ENCODE peak calls at places on chromosomes 7 and 10, in six cellular contexts. One of them, this sample, is unnamed.

GRCh38 chr10:110421512-110422138 is 76.1 kb upstream of the DUSP5 start:
- DNase-seq in A549: no peak
- DNase-seq in foreskin fibroblast: no peak
- DNase-seq in hepatocyte: no peak
- DNase-seq in AG09309: no peak
- DNase-seq in CD8-positive, alpha-beta memory T cell: no peak
- DNase-seq in this sample: no peak

GRCh38 chr7:99201027-99201426 is 6.9 kb downstream of the KPNA7 start:
- DNase-seq in A549: peak; percentile 53
- DNase-seq in foreskin fibroblast: peak; percentile 81
- DNase-seq in hepatocyte: peak; percentile 66
- DNase-seq in AG09309: peak; percentile 54
- DNase-seq in CD8-positive, alpha-beta memory T cell: no peak
- DNase-seq in this sample: peak; percentile 83

GRCh38 chr10:20492447-20492846 is 404.7 kb downstream of the NEBL start:
- DNase-seq in A549: peak; percentile 1
- DNase-seq in foreskin fibroblast: no peak
- DNase-seq in hepatocyte: peak; percentile 33
- DNase-seq in AG09309: no peak
- DNase-seq in CD8-positive, alpha-beta memory T cell: no peak
- DNase-seq in this sample: no peak

GRCh38 chr7:36165059-36165458 is 12.0 kb downstream of the EEPD1 start:
- DNase-seq in A549: no peak
- DNase-seq in foreskin fibroblast: no peak
- DNase-seq in hepatocyte: peak; percentile 30
- DNase-seq in AG09309: peak; percentile 11
- DNase-seq in CD8-positive, alpha-beta memory T cell: no peak
- DNase-seq in this sample: peak; percentile 29

GRCh38 chr7:43302211-43302711 is 189.8 kb downstream of the HECW1 start:
- DNase-seq in A549: no peak
- DNase-seq in foreskin fibroblast: peak; percentile 51
- DNase-seq in hepatocyte: peak; percentile 75
- DNase-seq in AG09309: no peak
- DNase-seq in CD8-positive, alpha-beta memory T cell: no peak
- DNase-seq in this sample: peak; percentile 73

GRCh38 chr10:86813101-86813500 is 56.7 kb downstream of the BMPR1A start:
- DNase-seq in A549: no peak
- DNase-seq in foreskin fibroblast: peak; percentile 9
- DNase-seq in hepatocyte: no peak
- DNase-seq in AG09309: no peak
- DNase-seq in CD8-positive, alpha-beta memory T cell: no peak
- DNase-seq in this sample: no peak

GRCh38 chr7:66741-67140 is 125.6 kb upstream of the FAM20C start:
- DNase-seq in A549: no peak
- DNase-seq in foreskin fibroblast: no peak
- DNase-seq in hepatocyte: no peak
- DNase-seq in AG09309: no peak
- DNase-seq in CD8-positive, alpha-beta memory T cell: no peak
- DNase-seq in this sample: no peak

GRCh38 chr7:38880035-38880434 is 29.0 kb downstream of the VPS41 start:
- DNase-seq in A549: no peak
- DNase-seq in foreskin fibroblast: no peak
- DNase-seq in hepatocyte: no peak
- DNase-seq in AG09309: no peak
- DNase-seq in CD8-positive, alpha-beta memory T cell: no peak
- DNase-seq in this sample: no peak

GRCh38 chr7:132771301-132771730 is 195.0 kb upstream of the PLXNA4 start:
- DNase-seq in A549: no peak
- DNase-seq in foreskin fibroblast: no peak
- DNase-seq in hepatocyte: no peak
- DNase-seq in AG09309: no peak
- DNase-seq in CD8-positive, alpha-beta memory T cell: no peak
- DNase-seq in this sample: no peak

GRCh38 chr7:157445956-157446295 is 109.1 kb downstream of the DNAJB6 start:
- DNase-seq in A549: no peak
- DNase-seq in foreskin fibroblast: no peak
- DNase-seq in hepatocyte: no peak
- DNase-seq in AG09309: no peak
- DNase-seq in CD8-positive, alpha-beta memory T cell: no peak
- DNase-seq in this sample: no peak

GRCh38 chr7:73342645-73343044 is 14.7 kb downstream of the FKBP6 start:
- DNase-seq in A549: peak; percentile 67
- DNase-seq in foreskin fibroblast: peak; percentile 64
- DNase-seq in hepatocyte: peak; percentile 73
- DNase-seq in AG09309: no peak
- DNase-seq in CD8-positive, alpha-beta memory T cell: no peak
- DNase-seq in this sample: peak; percentile 68

GRCh38 chr10:131575877-131576276 is 264.4 kb upstream of the TCERG1L start:
- DNase-seq in A549: no peak
- DNase-seq in foreskin fibroblast: no peak
- DNase-seq in hepatocyte: no peak
- DNase-seq in AG09309: no peak
- DNase-seq in CD8-positive, alpha-beta memory T cell: no peak
- DNase-seq in this sample: no peak

GRCh38 chr7:33357846-33358245 is 228.5 kb downstream of the BBS9 start:
- DNase-seq in A549: no peak
- DNase-seq in foreskin fibroblast: no peak
- DNase-seq in hepatocyte: no peak
- DNase-seq in AG09309: no peak
- DNase-seq in CD8-positive, alpha-beta memory T cell: no peak
- DNase-seq in this sample: no peak

GRCh38 chr10:82866424-82867020 is 991.5 kb downstream of the NRG3 start:
- DNase-seq in A549: no peak
- DNase-seq in foreskin fibroblast: peak; percentile 20
- DNase-seq in hepatocyte: no peak
- DNase-seq in AG09309: peak; percentile 35
- DNase-seq in CD8-positive, alpha-beta memory T cell: no peak
- DNase-seq in this sample: no peak

GRCh38 chr10:84244651-84245270 is at the start of gene RGR:
- DNase-seq in A549: no peak
- DNase-seq in foreskin fibroblast: no peak
- DNase-seq in hepatocyte: no peak
- DNase-seq in AG09309: no peak
- DNase-seq in CD8-positive, alpha-beta memory T cell: no peak
- DNase-seq in this sample: no peak

GRCh38 chr10:2083591-2083990 is 346.3 kb upstream of the ADARB2 start:
- DNase-seq in A549: no peak
- DNase-seq in foreskin fibroblast: no peak
- DNase-seq in hepatocyte: no peak
- DNase-seq in AG09309: no peak
- DNase-seq in CD8-positive, alpha-beta memory T cell: no peak
- DNase-seq in this sample: no peak

GRCh38 chr7:64884913-64885370 is 18.1 kb upstream of the ZNF273 start:
- DNase-seq in A549: no peak
- DNase-seq in foreskin fibroblast: no peak
- DNase-seq in hepatocyte: no peak
- DNase-seq in AG09309: no peak
- DNase-seq in CD8-positive, alpha-beta memory T cell: no peak
- DNase-seq in this sample: no peak

GRCh38 chr7:158265743-158266080 is 321.9 kb downstream of the PTPRN2 start:
- DNase-seq in A549: no peak
- DNase-seq in foreskin fibroblast: no peak
- DNase-seq in hepatocyte: no peak
- DNase-seq in AG09309: no peak
- DNase-seq in CD8-positive, alpha-beta memory T cell: peak; percentile 23
- DNase-seq in this sample: no peak

GRCh38 chr7:111083423-111083822 is 7.5 kb upstream of the LRRN3 start:
- DNase-seq in A549: no peak
- DNase-seq in foreskin fibroblast: peak; percentile 33
- DNase-seq in hepatocyte: no peak
- DNase-seq in AG09309: peak; percentile 64
- DNase-seq in CD8-positive, alpha-beta memory T cell: peak; percentile 70
- DNase-seq in this sample: peak; percentile 75

GRCh38 chr7:113796557-113796956 is 122.3 kb downstream of the PPP1R3A start:
- DNase-seq in A549: no peak
- DNase-seq in foreskin fibroblast: peak; percentile 86
- DNase-seq in hepatocyte: no peak
- DNase-seq in AG09309: peak; percentile 68
- DNase-seq in CD8-positive, alpha-beta memory T cell: no peak
- DNase-seq in this sample: peak; percentile 95

GRCh38 chr10:19659920-19660655 is 156.1 kb upstream of the PLXDC2 start:
- DNase-seq in A549: no peak
- DNase-seq in foreskin fibroblast: no peak
- DNase-seq in hepatocyte: no peak
- DNase-seq in AG09309: no peak
- DNase-seq in CD8-positive, alpha-beta memory T cell: no peak
- DNase-seq in this sample: peak; percentile 51

GRCh38 chr10:86644412-86645110 is 9.8 kb upstream of the OPN4 start:
- DNase-seq in A549: no peak
- DNase-seq in foreskin fibroblast: no peak
- DNase-seq in hepatocyte: no peak
- DNase-seq in AG09309: no peak
- DNase-seq in CD8-positive, alpha-beta memory T cell: no peak
- DNase-seq in this sample: peak; percentile 37

GRCh38 chr10:30997536-30998252 is 34.0 kb downstream of the ZNF438 start:
- DNase-seq in A549: no peak
- DNase-seq in foreskin fibroblast: no peak
- DNase-seq in hepatocyte: no peak
- DNase-seq in AG09309: no peak
- DNase-seq in CD8-positive, alpha-beta memory T cell: no peak
- DNase-seq in this sample: no peak

GRCh38 chr10:30993155-30993554 is 38.5 kb downstream of the ZNF438 start:
- DNase-seq in A549: no peak
- DNase-seq in foreskin fibroblast: no peak
- DNase-seq in hepatocyte: no peak
- DNase-seq in AG09309: no peak
- DNase-seq in CD8-positive, alpha-beta memory T cell: no peak
- DNase-seq in this sample: no peak

GRCh38 chr10:30996481-30996980 is 35.1 kb downstream of the ZNF438 start:
- DNase-seq in A549: no peak
- DNase-seq in foreskin fibroblast: no peak
- DNase-seq in hepatocyte: no peak
- DNase-seq in AG09309: no peak
- DNase-seq in CD8-positive, alpha-beta memory T cell: no peak
- DNase-seq in this sample: no peak

GRCh38 chr10:30992671-30993070 is 39.0 kb downstream of the ZNF438 start:
- DNase-seq in A549: no peak
- DNase-seq in foreskin fibroblast: no peak
- DNase-seq in hepatocyte: no peak
- DNase-seq in AG09309: no peak
- DNase-seq in CD8-positive, alpha-beta memory T cell: no peak
- DNase-seq in this sample: no peak

DNA sequence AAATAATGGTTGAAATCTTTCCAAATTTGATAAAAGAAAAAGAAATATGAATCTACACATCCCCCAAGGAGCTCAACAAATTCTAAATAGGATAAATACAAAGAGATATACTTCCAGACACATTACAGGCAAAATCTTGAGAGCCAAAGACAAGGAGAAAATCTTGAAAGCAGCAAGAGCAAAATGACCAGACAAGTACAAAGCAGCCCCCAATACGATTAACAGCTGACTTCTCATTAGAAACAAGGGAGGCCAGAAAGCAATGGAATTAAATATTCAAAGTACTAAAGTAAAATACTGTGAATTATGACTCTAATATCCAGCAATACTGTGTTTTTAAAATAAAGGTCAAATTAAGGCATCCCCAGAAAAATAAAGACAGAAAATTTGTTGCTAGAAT is 36.6 kb downstream of the ZNF438 start:
- DNase-seq in A549: no peak
- DNase-seq in foreskin fibroblast: no peak
- DNase-seq in hepatocyte: no peak
- DNase-seq in AG09309: no peak
- DNase-seq in CD8-positive, alpha-beta memory T cell: no peak
- DNase-seq in this sample: no peak
- H3K4me3 ChIP-seq in A549: no peak overlapping the region
- H3K4me3 ChIP-seq in foreskin fibroblast: no peak overlapping the region
- H3K4me3 ChIP-seq in hepatocyte: no peak overlapping the region
- H3K4me3 ChIP-seq in AG09309: no peak overlapping the region
- H3K4me3 ChIP-seq in CD8-positive, alpha-beta memory T cell: no peak overlapping the region
- H3K4me3 ChIP-seq in this sample: no peak overlapping the region

GRCh38 chr10:100333106-100333505 is 3.1 kb upstream of the PKD2L1 start:
- DNase-seq in A549: no peak
- DNase-seq in foreskin fibroblast: no peak
- DNase-seq in hepatocyte: no peak
- DNase-seq in AG09309: no peak
- DNase-seq in CD8-positive, alpha-beta memory T cell: no peak
- DNase-seq in this sample: no peak

GRCh38 chr10:100327007-100327700 is 2.9 kb downstream of the PKD2L1 start:
- DNase-seq in A549: no peak
- DNase-seq in foreskin fibroblast: no peak
- DNase-seq in hepatocyte: no peak
- DNase-seq in AG09309: no peak
- DNase-seq in CD8-positive, alpha-beta memory T cell: no peak
- DNase-seq in this sample: no peak

GRCh38 chr10:100328198-100328597 is 1.8 kb downstream of the PKD2L1 start:
- DNase-seq in A549: no peak
- DNase-seq in foreskin fibroblast: no peak
- DNase-seq in hepatocyte: no peak
- DNase-seq in AG09309: no peak
- DNase-seq in CD8-positive, alpha-beta memory T cell: no peak
- DNase-seq in this sample: no peak

GRCh38 chr10:100327701-100328009 is 2.4 kb downstream of the PKD2L1 start:
- DNase-seq in A549: no peak
- DNase-seq in foreskin fibroblast: no peak
- DNase-seq in hepatocyte: no peak
- DNase-seq in AG09309: no peak
- DNase-seq in CD8-positive, alpha-beta memory T cell: no peak
- DNase-seq in this sample: no peak

DNA sequence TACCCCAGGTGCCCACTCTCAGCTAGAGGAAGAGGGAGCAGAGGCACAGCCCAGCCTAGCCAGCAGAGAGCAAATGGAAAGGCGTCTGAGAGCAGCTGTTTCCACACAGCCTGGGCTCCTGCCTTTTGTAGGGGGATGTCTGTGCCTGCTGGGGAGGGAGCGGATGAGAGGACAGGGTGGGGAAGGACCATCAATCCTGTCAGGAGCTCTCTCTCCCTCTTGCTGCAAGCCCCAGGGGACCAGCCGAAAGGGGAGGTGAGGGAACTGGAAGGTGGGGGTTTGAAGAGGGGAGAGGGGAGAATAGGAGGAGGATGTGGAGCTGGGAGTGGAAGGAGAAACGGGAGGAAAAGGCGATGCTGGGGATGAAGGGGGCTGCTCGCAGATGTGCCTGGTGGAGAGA is at the start of gene PKD2L1:
- DNase-seq in A549: no peak
- DNase-seq in foreskin fibroblast: no peak
- DNase-seq in hepatocyte: no peak
- DNase-seq in AG09309: no peak
- DNase-seq in CD8-positive, alpha-beta memory T cell: no peak
- DNase-seq in this sample: no peak
- H3K4me3 ChIP-seq in A549: no peak within 1 kb of the TSS
- H3K4me3 ChIP-seq in foreskin fibroblast: no peak within 1 kb of the TSS
- H3K4me3 ChIP-seq in hepatocyte: no peak within 1 kb of the TSS
- H3K4me3 ChIP-seq in AG09309: no peak within 1 kb of the TSS
- H3K4me3 ChIP-seq in CD8-positive, alpha-beta memory T cell: no peak within 1 kb of the TSS
- H3K4me3 ChIP-seq in this sample: no peak within 1 kb of the TSS

GRCh38 chr10:5504146-5505072 is 5.0 kb upstream of the CALML5 start:
- DNase-seq in A549: no peak
- DNase-seq in foreskin fibroblast: no peak
- DNase-seq in hepatocyte: no peak
- DNase-seq in AG09309: no peak
- DNase-seq in CD8-positive, alpha-beta memory T cell: peak; percentile 33
- DNase-seq in this sample: no peak
- H3K4me3 ChIP-seq in A549: no peak overlapping the region
- H3K4me3 ChIP-seq in foreskin fibroblast: no peak overlapping the region
- H3K4me3 ChIP-seq in hepatocyte: no peak overlapping the region
- H3K4me3 ChIP-seq in AG09309: no peak overlapping the region
- H3K4me3 ChIP-seq in CD8-positive, alpha-beta memory T cell: no peak overlapping the region
- H3K4me3 ChIP-seq in this sample: no peak overlapping the region

GRCh38 chr10:118754556-118755423 is at the start of gene CACUL1:
- DNase-seq in A549: peak; percentile 88
- DNase-seq in foreskin fibroblast: peak; percentile 100
- DNase-seq in hepatocyte: peak; percentile 100
- DNase-seq in AG09309: peak; percentile 99
- DNase-seq in CD8-positive, alpha-beta memory T cell: peak; percentile 100
- DNase-seq in this sample: peak; percentile 99
- H3K4me3 ChIP-seq in A549: peak within 1 kb of the TSS; percentile 98
- H3K4me3 ChIP-seq in foreskin fibroblast: peak within 1 kb of the TSS; percentile 98
- H3K4me3 ChIP-seq in hepatocyte: peak within 1 kb of the TSS; percentile 74
- H3K4me3 ChIP-seq in AG09309: peak within 1 kb of the TSS; percentile 88
- H3K4me3 ChIP-seq in CD8-positive, alpha-beta memory T cell: peak within 1 kb of the TSS; percentile 95
- H3K4me3 ChIP-seq in this sample: peak within 1 kb of the TSS; percentile 91

This sample was measured in brain microvascular endothelial cell.